ENCODE peak calls at places on chromosomes 6 and 20, in eight cellular contexts. One of them, this sample, is unnamed. For H3K4me1, the result is how much of the 10 kb centered on the place peaks cover.

GRCh38 chr20:645318-646106 is 7.5 kb downstream of the SRXN1 start:
- DNase-seq in psoas muscle: peak
- DNase-seq in MM.1S: peak
- DNase-seq in mesenchymal stem cell: peak
- DNase-seq in esophagus muscularis mucosa: no peak
- DNase-seq in cardiac muscle cell: peak
- DNase-seq in prostate gland: peak
- DNase-seq in ascending aorta: peak
- DNase-seq in this sample: peak

GRCh38 chr20:57609842-57610167 is 10.4 kb downstream of the ZBP1 start:
- DNase-seq in esophagus muscularis mucosa: no peak
- DNase-seq in MM.1S: no peak
- DNase-seq in ascending aorta: no peak
- DNase-seq in mesenchymal stem cell: no peak
- DNase-seq in prostate gland: no peak
- DNase-seq in psoas muscle: peak
- DNase-seq in cardiac muscle cell: no peak
- DNase-seq in this sample: no peak

GRCh38 chr20:38032585-38033329 is 499 bp downstream of the TTI1 start:
- DNase-seq in esophagus muscularis mucosa: no peak
- DNase-seq in psoas muscle: peak
- DNase-seq in prostate gland: no peak
- DNase-seq in mesenchymal stem cell: no peak
- DNase-seq in MM.1S: no peak
- DNase-seq in ascending aorta: no peak
- DNase-seq in cardiac muscle cell: no peak
- DNase-seq in this sample: no peak

GRCh38 chr20:4814696-4815252 is 93.1 kb downstream of the PRND start:
- DNase-seq in psoas muscle: no peak
- DNase-seq in cardiac muscle cell: no peak
- DNase-seq in prostate gland: no peak
- DNase-seq in ascending aorta: peak
- DNase-seq in esophagus muscularis mucosa: no peak
- DNase-seq in MM.1S: peak
- DNase-seq in mesenchymal stem cell: no peak
- DNase-seq in this sample: peak

GRCh38 chr6:100228437-100229424 is 234.7 kb upstream of the MCHR2 start:
- DNase-seq in esophagus muscularis mucosa: no peak
- DNase-seq in cardiac muscle cell: peak
- DNase-seq in mesenchymal stem cell: peak
- DNase-seq in psoas muscle: peak
- DNase-seq in prostate gland: peak
- DNase-seq in MM.1S: peak
- DNase-seq in ascending aorta: peak
- DNase-seq in this sample: peak

GRCh38 chr6:140427842-140428241 is 1053.4 kb upstream of the CITED2 start:
- DNase-seq in MM.1S: no peak
- DNase-seq in ascending aorta: no peak
- DNase-seq in psoas muscle: no peak
- DNase-seq in prostate gland: no peak
- DNase-seq in cardiac muscle cell: no peak
- DNase-seq in esophagus muscularis mucosa: no peak
- DNase-seq in mesenchymal stem cell: no peak
- DNase-seq in this sample: no peak

GRCh38 chr6:53910834-53911233 is 116.0 kb downstream of the LRRC1 start:
- DNase-seq in prostate gland: no peak
- DNase-seq in mesenchymal stem cell: no peak
- DNase-seq in esophagus muscularis mucosa: no peak
- DNase-seq in cardiac muscle cell: peak
- DNase-seq in ascending aorta: no peak
- DNase-seq in psoas muscle: no peak
- DNase-seq in MM.1S: no peak
- DNase-seq in this sample: no peak

GRCh38 chr20:11159728-11160127 is 485.9 kb upstream of the JAG1 start:
- DNase-seq in prostate gland: no peak
- DNase-seq in ascending aorta: no peak
- DNase-seq in mesenchymal stem cell: peak
- DNase-seq in cardiac muscle cell: peak
- DNase-seq in esophagus muscularis mucosa: no peak
- DNase-seq in MM.1S: no peak
- DNase-seq in psoas muscle: no peak
- DNase-seq in this sample: no peak

GRCh38 chr6:14037402-14038277 is 79.9 kb upstream of the CD83 start:
- DNase-seq in MM.1S: no peak
- DNase-seq in prostate gland: no peak
- DNase-seq in esophagus muscularis mucosa: no peak
- DNase-seq in cardiac muscle cell: peak
- DNase-seq in ascending aorta: no peak
- DNase-seq in mesenchymal stem cell: peak
- DNase-seq in psoas muscle: no peak
- DNase-seq in this sample: no peak

GRCh38 chr6:106729848-106730247 is 100.5 kb downstream of the QRSL1 start:
- DNase-seq in psoas muscle: no peak
- DNase-seq in esophagus muscularis mucosa: no peak
- DNase-seq in ascending aorta: no peak
- DNase-seq in mesenchymal stem cell: no peak
- DNase-seq in MM.1S: no peak
- DNase-seq in prostate gland: no peak
- DNase-seq in cardiac muscle cell: no peak
- DNase-seq in this sample: no peak

GRCh38 chr6:20234136-20234535 is 21.9 kb upstream of the MBOAT1 start:
- DNase-seq in prostate gland: no peak
- DNase-seq in cardiac muscle cell: peak
- DNase-seq in mesenchymal stem cell: no peak
- DNase-seq in MM.1S: no peak
- DNase-seq in psoas muscle: no peak
- DNase-seq in ascending aorta: no peak
- DNase-seq in esophagus muscularis mucosa: no peak
- DNase-seq in this sample: no peak

GRCh38 chr6:100968934-100969333 is 87.8 kb upstream of the ASCC3 start:
- DNase-seq in mesenchymal stem cell: no peak
- DNase-seq in ascending aorta: no peak
- DNase-seq in cardiac muscle cell: no peak
- DNase-seq in prostate gland: no peak
- DNase-seq in esophagus muscularis mucosa: no peak
- DNase-seq in MM.1S: no peak
- DNase-seq in psoas muscle: no peak
- DNase-seq in this sample: no peak

GRCh38 chr6:21588812-21589811 is 4.4 kb upstream of the SOX4 start:
- DNase-seq in cardiac muscle cell: peak
- DNase-seq in psoas muscle: peak
- DNase-seq in mesenchymal stem cell: peak
- DNase-seq in MM.1S: peak
- DNase-seq in esophagus muscularis mucosa: peak
- DNase-seq in ascending aorta: peak
- DNase-seq in prostate gland: peak
- DNase-seq in this sample: peak

GRCh38 chr6:24148154-24148570 is 22.1 kb downstream of the NRSN1 start:
- DNase-seq in prostate gland: no peak
- DNase-seq in MM.1S: no peak
- DNase-seq in esophagus muscularis mucosa: no peak
- DNase-seq in mesenchymal stem cell: no peak
- DNase-seq in ascending aorta: no peak
- DNase-seq in cardiac muscle cell: no peak
- DNase-seq in psoas muscle: no peak
- DNase-seq in this sample: no peak

GRCh38 chr6:107690864-107691661 is 133.1 kb downstream of the SCML4 start:
- DNase-seq in MM.1S: no peak
- DNase-seq in prostate gland: no peak
- DNase-seq in psoas muscle: no peak
- DNase-seq in esophagus muscularis mucosa: no peak
- DNase-seq in ascending aorta: no peak
- DNase-seq in mesenchymal stem cell: peak
- DNase-seq in cardiac muscle cell: peak
- DNase-seq in this sample: no peak

GRCh38 chr6:32830936-32831335 is 7.6 kb downstream of the TAP2 start:
- DNase-seq in mesenchymal stem cell: no peak
- DNase-seq in prostate gland: no peak
- DNase-seq in ascending aorta: no peak
- DNase-seq in cardiac muscle cell: no peak
- DNase-seq in esophagus muscularis mucosa: no peak
- DNase-seq in psoas muscle: no peak
- DNase-seq in MM.1S: no peak
- DNase-seq in this sample: no peak

GRCh38 chr6:165841153-165841558 is 178.1 kb upstream of the PDE10A start:
- DNase-seq in psoas muscle: no peak
- DNase-seq in mesenchymal stem cell: no peak
- DNase-seq in cardiac muscle cell: no peak
- DNase-seq in ascending aorta: no peak
- DNase-seq in prostate gland: no peak
- DNase-seq in esophagus muscularis mucosa: no peak
- DNase-seq in MM.1S: no peak
- DNase-seq in this sample: no peak

GRCh38 chr6:159168536-159169192 is 536 bp upstream of the FNDC1 start:
- DNase-seq in psoas muscle: peak
- DNase-seq in prostate gland: no peak
- DNase-seq in mesenchymal stem cell: peak
- DNase-seq in esophagus muscularis mucosa: no peak
- DNase-seq in ascending aorta: peak
- DNase-seq in cardiac muscle cell: peak
- DNase-seq in MM.1S: no peak
- DNase-seq in this sample: peak
- H3K27ac ChIP-seq in psoas muscle: no peak
- H3K27ac ChIP-seq in prostate gland: no peak
- H3K27ac ChIP-seq in mesenchymal stem cell: no peak
- H3K27ac ChIP-seq in esophagus muscularis mucosa: no peak
- H3K27ac ChIP-seq in ascending aorta: peak
- H3K27ac ChIP-seq in cardiac muscle cell: no peak
- H3K27ac ChIP-seq in MM.1S: no peak
- H3K27ac ChIP-seq in this sample: no peak

DNA sequence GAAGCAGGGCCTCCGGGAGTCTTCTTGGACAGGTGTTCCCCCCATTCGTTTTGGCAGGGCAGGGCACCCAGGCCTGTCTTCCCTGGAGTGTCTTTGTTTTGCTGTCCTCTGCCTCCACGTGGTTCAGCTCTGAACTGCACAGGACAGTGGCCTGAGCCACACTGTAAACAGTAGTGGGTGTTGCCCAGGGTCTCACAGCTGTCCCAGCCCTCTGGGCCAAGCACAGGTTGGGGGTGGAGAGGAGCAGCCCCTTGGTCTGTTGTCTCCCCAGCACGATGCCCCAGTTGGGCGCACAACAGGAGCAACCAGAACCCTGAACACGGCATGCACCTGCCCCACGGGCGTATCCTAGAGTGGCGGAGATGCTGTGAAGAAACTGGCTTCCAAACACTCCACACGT is 14.4 kb downstream of the CCDC167 start:
- DNase-seq in mesenchymal stem cell: no peak
- DNase-seq in cardiac muscle cell: no peak
- DNase-seq in psoas muscle: no peak
- DNase-seq in ascending aorta: no peak
- DNase-seq in prostate gland: no peak
- DNase-seq in MM.1S: no peak
- DNase-seq in esophagus muscularis mucosa: no peak
- DNase-seq in this sample: no peak
- H3K4me1 ChIP-seq in mesenchymal stem cell: under half
- H3K4me1 ChIP-seq in cardiac muscle cell: under half
- H3K4me1 ChIP-seq in psoas muscle: under half
- H3K4me1 ChIP-seq in ascending aorta: under half
- H3K4me1 ChIP-seq in prostate gland: under half
- H3K4me1 ChIP-seq in MM.1S: under half
- H3K4me1 ChIP-seq in esophagus muscularis mucosa: under half
- H3K4me1 ChIP-seq in this sample: under half

GRCh38 chr6:18138906-18139305 is 16.0 kb downstream of the TPMT start:
- DNase-seq in esophagus muscularis mucosa: no peak
- DNase-seq in MM.1S: no peak
- DNase-seq in ascending aorta: no peak
- DNase-seq in cardiac muscle cell: no peak
- DNase-seq in psoas muscle: no peak
- DNase-seq in mesenchymal stem cell: no peak
- DNase-seq in prostate gland: no peak
- DNase-seq in this sample: no peak

GRCh38 chr6:18139935-18140621 is 14.8 kb downstream of the TPMT start:
- DNase-seq in cardiac muscle cell: no peak
- DNase-seq in MM.1S: no peak
- DNase-seq in ascending aorta: no peak
- DNase-seq in mesenchymal stem cell: no peak
- DNase-seq in esophagus muscularis mucosa: no peak
- DNase-seq in psoas muscle: no peak
- DNase-seq in prostate gland: no peak
- DNase-seq in this sample: no peak

GRCh38 chr6:18147160-18147559 is 7.7 kb downstream of the TPMT start:
- DNase-seq in prostate gland: no peak
- DNase-seq in mesenchymal stem cell: no peak
- DNase-seq in ascending aorta: no peak
- DNase-seq in cardiac muscle cell: peak
- DNase-seq in MM.1S: no peak
- DNase-seq in psoas muscle: no peak
- DNase-seq in esophagus muscularis mucosa: no peak
- DNase-seq in this sample: no peak

GRCh38 chr6:18142591-18142861 is 12.4 kb downstream of the TPMT start:
- DNase-seq in cardiac muscle cell: no peak
- DNase-seq in esophagus muscularis mucosa: no peak
- DNase-seq in prostate gland: no peak
- DNase-seq in MM.1S: no peak
- DNase-seq in mesenchymal stem cell: no peak
- DNase-seq in ascending aorta: no peak
- DNase-seq in psoas muscle: no peak
- DNase-seq in this sample: no peak

GRCh38 chr6:18141805-18142590 is 12.9 kb downstream of the TPMT start:
- DNase-seq in esophagus muscularis mucosa: no peak
- DNase-seq in mesenchymal stem cell: no peak
- DNase-seq in cardiac muscle cell: no peak
- DNase-seq in ascending aorta: no peak
- DNase-seq in MM.1S: no peak
- DNase-seq in psoas muscle: no peak
- DNase-seq in prostate gland: no peak
- DNase-seq in this sample: no peak
- H3K27ac ChIP-seq in esophagus muscularis mucosa: no peak
- H3K27ac ChIP-seq in mesenchymal stem cell: no peak
- H3K27ac ChIP-seq in cardiac muscle cell: no peak
- H3K27ac ChIP-seq in ascending aorta: no peak
- H3K27ac ChIP-seq in MM.1S: no peak
- H3K27ac ChIP-seq in psoas muscle: no peak
- H3K27ac ChIP-seq in prostate gland: no peak
- H3K27ac ChIP-seq in this sample: no peak

DNA sequence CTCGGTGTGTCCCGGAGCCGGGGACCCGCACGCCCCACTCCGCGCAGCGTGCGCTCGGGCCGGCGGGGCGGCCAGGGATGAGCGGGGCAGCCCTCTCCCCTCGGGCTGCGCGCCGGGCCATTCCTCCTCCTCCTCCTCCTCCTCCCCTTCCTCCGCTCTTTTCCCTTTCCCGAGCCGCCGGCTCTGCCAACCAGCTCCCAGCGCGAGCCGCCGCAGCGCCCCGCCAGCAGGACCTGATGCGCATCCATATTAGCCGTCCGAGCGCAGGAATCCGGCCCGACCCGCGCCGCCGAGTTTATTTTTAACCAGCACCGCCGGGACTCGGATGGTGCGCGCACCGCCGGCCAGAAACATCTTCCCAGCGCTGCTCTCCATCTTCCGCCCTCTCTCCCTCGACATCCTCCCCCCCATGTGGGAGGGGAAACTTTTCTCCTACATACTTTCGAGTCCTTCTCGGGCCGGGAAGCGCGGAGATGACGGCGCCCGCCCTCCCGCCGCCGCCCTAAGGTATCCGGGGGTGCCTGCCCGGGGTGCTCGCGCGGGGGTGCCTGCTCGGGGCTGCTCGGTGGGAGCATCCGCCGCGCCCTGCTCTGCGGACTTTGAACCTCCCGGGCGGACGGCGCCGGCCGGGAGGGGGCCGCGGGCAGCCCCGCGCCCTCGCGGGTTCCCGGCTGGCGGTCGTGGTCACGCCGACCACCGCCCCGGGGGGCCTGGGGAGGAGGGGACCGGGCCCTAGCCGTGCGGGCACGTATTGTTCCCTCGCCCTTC is 619 bp downstream of the RREB1 start:
- DNase-seq in ascending aorta: peak
- DNase-seq in prostate gland: peak
- DNase-seq in mesenchymal stem cell: peak
- DNase-seq in MM.1S: peak
- DNase-seq in psoas muscle: peak
- DNase-seq in esophagus muscularis mucosa: no peak
- DNase-seq in cardiac muscle cell: peak
- DNase-seq in this sample: peak
- H3K4me1 ChIP-seq in ascending aorta: under half
- H3K4me1 ChIP-seq in prostate gland: under half
- H3K4me1 ChIP-seq in mesenchymal stem cell: under half
- H3K4me1 ChIP-seq in MM.1S: under half
- H3K4me1 ChIP-seq in psoas muscle: under half
- H3K4me1 ChIP-seq in esophagus muscularis mucosa: under half
- H3K4me1 ChIP-seq in cardiac muscle cell: under half
- H3K4me1 ChIP-seq in this sample: under half

This sample was measured in CD4-positive, CD25-positive, alpha-beta regulatory T cell.